ENCODE peak calls at places on chromosomes 7 and 10, in four cellular contexts. V, E, L and A are unnamed samples. For H3K4me1, the result is how much of the 10 kb centered on the place peaks cover.

GRCh38 chr7:123472751-123473150 is 61.6 kb downstream of the IQUB start:
- DNase-seq in V (no peak), E (no peak), L (no peak), A (no peak)

GRCh38 chr10:120691623-120692022 is 159.5 kb upstream of the WDR11 start:
- DNase-seq in V (no peak), L (no peak), E (no peak), A (no peak)

GRCh38 chr7:36153571-36154097 is 580 bp downstream of the EEPD1 start:
- DNase-seq in E (no peak), L (no peak), V (no peak), A (no peak)

GRCh38 chr7:74092321-74092963 is 8.8 kb downstream of the LIMK1 start:
- DNase-seq in L (no peak), V (no peak), E (no peak), A (no peak)

GRCh38 chr10:22999942-23000341 is 72.1 kb downstream of the ARMC3 start:
- DNase-seq in V (no peak), E (no peak), L (no peak), A (no peak)

GRCh38 chr10:118792501-118792900 is 37.7 kb upstream of the CACUL1 start:
- DNase-seq in E (no peak), L (no peak), V (no peak), A (no peak)

GRCh38 chr7:2953588-2954407 is 89.9 kb downstream of the CARD11 start:
- DNase-seq in L (no peak), V (no peak), E (no peak), A (no peak)

GRCh38 chr7:124059375-124059774 is 26.5 kb upstream of the TMEM229A start:
- DNase-seq in V (no peak), L (no peak), E (no peak), A (no peak)

GRCh38 chr7:2451171-2452073 is 24.8 kb downstream of the GRIFIN start:
- DNase-seq in L (peak), V (peak), E (peak), A (peak)

GRCh38 chr7:154892459-154892858 is 110.5 kb downstream of the PAXIP1 start:
- DNase-seq in E (no peak), V (no peak), L (no peak), A (no peak)

GRCh38 chr7:30434140-30434799 is 44.3 kb downstream of the NOD1 start:
- DNase-seq in L (no peak), V (no peak), E (no peak), A (no peak)

GRCh38 chr10:73900068-73900467 is 10.9 kb upstream of the PLAU start:
- DNase-seq in V (no peak), E (no peak), L (no peak), A (no peak)

GRCh38 chr10:122786269-122786668 is 59.4 kb downstream of the CUZD1 start:
- DNase-seq in V (peak), L (no peak), E (no peak), A (no peak)

GRCh38 chr7:27164381-27165088 is 802 bp downstream of the HOXA9 start:
- DNase-seq in E (no peak), V (no peak), L (no peak), A (no peak)

GRCh38 chr10:31318382-31318853 is 598 bp upstream of the ZEB1 start:
- DNase-seq in L (peak), E (peak), V (no peak), A (peak)

GRCh38 chr10:23338155-23338828 is 6.3 kb downstream of the C10orf67 start:
- DNase-seq in L (no peak), E (no peak), V (no peak), A (no peak)

GRCh38 chr7:95330194-95331003 is 6.1 kb upstream of the PON1 start:
- DNase-seq in E (peak), L (no peak), V (no peak), A (no peak)

GRCh38 chr10:32985781-32986350 is 27.8 kb upstream of the ITGB1 start:
- DNase-seq in V (no peak), L (no peak), E (no peak), A (no peak)

GRCh38 chr7:151146761-151147160 is 20.7 kb downstream of the GBX1 start:
- DNase-seq in E (no peak), V (no peak), L (no peak), A (no peak)

GRCh38 chr10:132169766-132170560 is 16.8 kb upstream of the DPYSL4 start:
- DNase-seq in V (no peak), E (no peak), L (no peak), A (no peak)

GRCh38 chr10:50614444-50615137 is 9.2 kb downstream of the SGMS1 start:
- DNase-seq in L (no peak), E (no peak), V (peak), A (no peak)

GRCh38 chr7:7884855-7885254 is 83.7 kb upstream of the GLCCI1 start:
- DNase-seq in V (no peak), L (no peak), E (no peak), A (no peak)

GRCh38 chr10:72875250-72876055 is 18.1 kb upstream of the OIT3 start:
- DNase-seq in V (no peak), L (no peak), E (peak), A (no peak)

GRCh38 chr7:108415821-108416536 is 40.3 kb downstream of the NRCAM start:
- DNase-seq in V (no peak), E (no peak), L (no peak), A (no peak)

GRCh38 chr10:92146781-92147180 is 144.1 kb downstream of the CPEB3 start:
- DNase-seq in V (no peak), E (no peak), L (no peak), A (no peak)

GRCh38 chr7:105638324-105638723 is 57.0 kb upstream of the EFCAB10 start:
- DNase-seq in L (no peak), V (no peak), E (no peak), A (no peak)

GRCh38 chr10:87734987-87735827 is 75.5 kb downstream of the PAPSS2 start:
- DNase-seq in L (no peak), E (peak), V (peak), A (no peak)

GRCh38 chr7:134375206-134375605 is 58.5 kb upstream of the SLC35B4 start:
- DNase-seq in L (no peak), E (no peak), V (no peak), A (no peak)

GRCh38 chr10:116026315-116026714 is 246.7 kb downstream of the GFRA1 start:
- DNase-seq in L (no peak), V (no peak), E (no peak), A (no peak)

GRCh38 chr7:22586101-22586805 is 86.3 kb upstream of the STEAP1B start:
- DNase-seq in V (no peak), L (no peak), E (no peak), A (no peak)

GRCh38 chr7:79386688-79387422 is 66.6 kb downstream of the MAGI2 start:
- DNase-seq in V (no peak), L (no peak), E (no peak), A (no peak)

GRCh38 chr10:83225781-83226180 is 913.5 kb upstream of the GHITM start:
- DNase-seq in V (no peak), E (no peak), L (no peak), A (no peak)

GRCh38 chr10:91598211-91598981 is 34.5 kb downstream of the PPP1R3C start:
- DNase-seq in E (no peak), L (no peak), V (no peak), A (no peak)

GRCh38 chr10:17178006-17178405 is 23.5 kb downstream of the TRDMT1 start:
- DNase-seq in E (no peak), V (no peak), L (no peak), A (no peak)

DNA sequence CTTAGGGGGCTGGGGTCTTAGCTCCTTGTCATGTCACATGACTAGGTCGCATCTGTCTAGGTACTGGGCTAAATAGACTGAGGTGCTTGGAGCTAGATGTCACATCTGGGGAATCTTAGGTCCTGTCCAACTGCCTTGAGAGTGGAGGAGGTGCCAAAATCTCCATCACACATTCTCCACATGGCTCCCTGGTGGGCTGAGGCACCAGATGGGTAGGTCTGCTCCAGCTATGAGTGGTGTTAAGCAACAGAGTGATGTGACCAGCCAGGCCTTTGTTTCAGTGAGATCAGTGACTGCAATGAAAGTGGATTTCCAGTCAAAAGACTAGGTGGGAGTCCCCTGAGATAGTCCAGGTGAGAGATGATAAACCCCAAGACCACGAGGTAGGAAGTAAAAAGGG is 251.8 kb downstream of the BMPER start:
- DNase-seq in V (no peak), E (no peak), L (no peak), A (no peak)
- H3K4me1 ChIP-seq in V (under half), E (under half), L (under half), A (under half)

GRCh38 chr10:15879663-15880062 is 19.4 kb upstream of the MINDY3 start:
- DNase-seq in E (no peak), L (no peak), V (no peak), A (no peak)
- H3K4me3 ChIP-seq in E (no peak), L (no peak), V (no peak), A (no peak)

GRCh38 chr10:75959209-75959608 is 527.8 kb downstream of the LRMDA start:
- DNase-seq in V (no peak), E (no peak), L (no peak), A (no peak)
- H3K4me1 ChIP-seq in V (under half), E (under half), L (under half), A (under half)

DNA sequence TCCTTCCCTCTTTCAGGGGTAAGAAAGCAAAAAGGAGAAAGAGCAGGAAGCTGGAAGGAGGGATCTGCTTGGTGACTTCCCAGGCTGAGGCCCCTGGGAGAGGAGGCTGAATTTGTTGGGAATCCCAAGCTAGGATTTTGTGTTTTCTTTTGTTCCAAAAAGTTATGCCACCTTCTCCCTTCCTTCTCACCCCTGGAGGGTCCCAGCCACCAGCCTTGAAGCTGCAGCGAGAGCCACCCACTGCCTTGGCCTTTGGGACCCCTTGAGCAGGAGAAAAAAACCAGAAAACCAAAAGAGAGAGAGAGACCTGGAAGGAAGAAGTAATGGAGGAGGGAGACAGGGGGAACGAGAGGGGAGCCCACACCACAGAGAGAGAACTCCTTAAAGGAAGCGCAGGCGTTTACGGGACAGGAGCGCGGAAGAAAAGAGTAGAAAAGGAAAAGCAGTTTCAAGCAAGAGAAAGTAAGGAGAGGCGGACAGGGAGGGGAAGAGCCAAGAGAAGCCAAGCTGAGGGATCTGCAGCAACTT is 7.1 kb downstream of the VAX1 start:
- DNase-seq in L (no peak), V (no peak), E (no peak), A (no peak)
- H3K4me3 ChIP-seq in L (no peak), V (peak), E (no peak), A (no peak)

GRCh38 chr10:71833451-71834342 is 17.4 kb downstream of the PSAP start:
- DNase-seq in L (no peak), V (no peak), E (no peak), A (no peak)

GRCh38 chr10:71837085-71837827 is 13.8 kb downstream of the PSAP start:
- DNase-seq in L (no peak), V (no peak), E (no peak), A (no peak)

GRCh38 chr10:71836594-71836970 is 14.5 kb downstream of the PSAP start:
- DNase-seq in V (no peak), L (no peak), E (no peak), A (no peak)

GRCh38 chr10:71834343-71834674 is 16.7 kb downstream of the PSAP start:
- DNase-seq in L (no peak), V (no peak), E (no peak), A (no peak)

DNA sequence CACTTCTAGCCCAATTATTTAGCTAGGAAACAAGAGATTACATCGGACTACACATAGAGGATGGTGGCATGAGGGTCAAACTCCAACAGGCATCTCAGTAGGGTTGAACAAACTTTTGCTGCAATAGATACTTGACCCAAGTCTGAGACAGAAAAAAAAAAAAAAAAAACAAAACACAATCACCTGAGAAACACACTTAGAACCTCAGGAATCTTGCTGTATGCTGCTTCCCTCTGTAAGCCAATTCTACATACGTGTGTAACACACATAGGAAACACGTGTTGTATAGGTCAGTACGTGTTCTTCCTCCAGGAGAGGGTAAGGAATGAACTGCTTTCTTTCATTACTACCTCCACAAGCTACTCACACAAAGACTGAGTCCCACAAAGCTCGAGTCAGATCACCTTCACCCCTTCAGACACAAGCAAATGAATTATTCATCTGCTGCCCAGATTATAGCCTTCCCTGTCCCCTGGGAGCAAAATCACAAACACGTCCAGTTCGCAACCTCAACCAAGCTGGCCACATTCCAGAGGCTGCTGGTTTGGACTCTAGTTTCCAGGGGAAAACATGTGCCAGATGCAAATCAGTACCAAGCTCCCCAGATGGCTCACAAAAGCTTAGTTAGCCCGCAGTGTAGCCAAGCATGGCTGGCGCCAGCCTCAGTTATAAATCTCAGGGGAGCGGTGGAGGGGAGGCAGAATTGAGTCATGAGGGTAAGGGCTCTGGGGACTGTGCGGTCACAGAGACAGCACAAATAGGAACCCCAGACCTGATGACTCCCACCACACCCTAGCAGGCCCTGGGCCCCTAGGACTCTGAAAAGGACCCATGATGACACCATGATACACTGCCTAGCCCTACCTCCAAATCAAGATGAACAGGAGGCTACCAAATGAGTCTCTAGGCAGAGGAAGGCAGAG is 15.1 kb downstream of the PSAP start:
- DNase-seq in L (peak), E (no peak), V (no peak), A (no peak)
- H3K4me1 ChIP-seq in L (under half), E (under half), V (under half), A (under half)

GRCh38 chr7:130400120-130400572 is 19.9 kb downstream of the CPA1 start:
- DNase-seq in E (no peak), V (no peak), L (no peak), A (no peak)
- H3K4me3 ChIP-seq in E (no peak), V (no peak), L (no peak), A (no peak)